ENCODE peak calls at places on chromosome 5, in four cellular contexts. M is endothelial cell of umbilical vein, S is K562, V is GM23248. B is an unnamed sample.

GRCh38 chr5:14628346-14628745 is 36.2 kb upstream of the OTULIN start:
- DNase-seq in M (peak), S (peak), V (peak), B (peak)

GRCh38 chr5:39495294-39495693 is 70.5 kb upstream of the DAB2 start:
- DNase-seq in M (peak), S (no peak), V (no peak), B (no peak)

GRCh38 chr5:142977363-142978051 is 207.3 kb downstream of the ARHGAP26 start:
- DNase-seq in M (peak), S (no peak), V (peak), B (no peak)

GRCh38 chr5:123036391-123037103 is at the start of gene PPIC:
- DNase-seq in M (peak), S (peak), V (peak), B (peak)

GRCh38 chr5:160209917-160210316 is 19.4 kb upstream of the FABP6 start:
- DNase-seq in M (no peak), S (no peak), V (no peak), B (no peak)

GRCh38 chr5:75734913-75735789 is 17.9 kb upstream of the POC5 start:
- DNase-seq in M (no peak), S (peak), V (peak), B (peak)

GRCh38 chr5:73605223-73606087 is 20.5 kb upstream of the ARHGEF28 start:
- DNase-seq in M (peak), S (no peak), V (peak), B (no peak)

GRCh38 chr5:165877475-165877874 is 2372.1 kb downstream of the MAT2B start:
- DNase-seq in M (no peak), S (no peak), V (no peak), B (peak)

GRCh38 chr5:150291388-150292385 is 2.1 kb upstream of the CAMK2A start:
- DNase-seq in M (no peak), S (no peak), V (no peak), B (no peak)

GRCh38 chr5:39014544-39014943 is 59.7 kb downstream of the RICTOR start:
- DNase-seq in M (no peak), S (no peak), V (peak), B (no peak)

GRCh38 chr5:83450840-83451239 is 20.7 kb upstream of the VCAN start:
- DNase-seq in M (no peak), S (no peak), V (no peak), B (no peak)

GRCh38 chr5:4542145-4542778 is 597.9 kb upstream of the ADAMTS16 start:
- DNase-seq in M (no peak), S (no peak), V (no peak), B (no peak)

GRCh38 chr5:42985129-42986037 is 54.7 kb downstream of the ANXA2R start:
- DNase-seq in M (peak), S (no peak), V (peak), B (no peak)

GRCh38 chr5:171207256-171207866 is 101.7 kb upstream of the TLX3 start:
- DNase-seq in M (peak), S (peak), V (peak), B (peak)

GRCh38 chr5:142532416-142533176 is 153.3 kb downstream of the FGF1 start:
- DNase-seq in M (no peak), S (no peak), V (no peak), B (no peak)

GRCh38 chr5:24365406-24365805 is 279.4 kb downstream of the CDH10 start:
- DNase-seq in M (no peak), S (no peak), V (peak), B (no peak)

GRCh38 chr5:16567365-16567764 is 49.4 kb downstream of the RETREG1 start:
- DNase-seq in M (no peak), S (no peak), V (no peak), B (no peak)

GRCh38 chr5:160507181-160507811 is 85.6 kb downstream of the PTTG1 start:
- DNase-seq in M (no peak), S (no peak), V (peak), B (no peak)

GRCh38 chr5:164013077-164013670 is 507.8 kb downstream of the MAT2B start:
- DNase-seq in M (peak), S (peak), V (peak), B (peak)

GRCh38 chr5:170769898-170770416 is 13.6 kb upstream of the GABRP start:
- DNase-seq in M (no peak), S (peak), V (no peak), B (no peak)

GRCh38 chr5:134794136-134794535 is 35.6 kb downstream of the DDX46 start:
- DNase-seq in M (peak), S (no peak), V (peak), B (no peak)

GRCh38 chr5:122499617-122500016 is 187.6 kb downstream of the SNCAIP start:
- DNase-seq in M (no peak), S (no peak), V (no peak), B (no peak)

GRCh38 chr5:174806729-174807128 is 82.3 kb downstream of the MSX2 start:
- DNase-seq in M (no peak), S (no peak), V (no peak), B (peak)

GRCh38 chr5:174816858-174817257 is 92.5 kb downstream of the MSX2 start:
- DNase-seq in M (no peak), S (peak), V (peak), B (no peak)

GRCh38 chr5:174810796-174811195 is 86.4 kb downstream of the MSX2 start:
- DNase-seq in M (no peak), S (no peak), V (no peak), B (no peak)

DNA sequence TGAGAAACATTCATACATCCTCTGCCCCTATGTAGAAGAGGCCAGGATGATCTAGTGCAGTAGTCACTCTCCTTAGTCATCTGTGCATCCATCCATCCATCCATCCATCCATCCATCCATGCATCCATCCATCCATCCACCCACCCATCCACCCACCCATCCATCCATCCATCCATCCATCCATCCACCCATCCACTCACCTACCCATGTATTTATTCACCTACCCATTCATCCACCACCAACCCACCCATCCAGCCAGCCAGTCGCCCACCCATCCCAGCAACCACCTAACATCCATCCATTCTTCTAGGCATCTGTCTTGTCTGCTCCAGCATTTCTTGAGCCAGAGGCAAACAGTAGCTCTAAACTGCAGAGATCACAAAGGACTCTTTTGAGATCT is 87.1 kb downstream of the MSX2 start:
- DNase-seq in M (no peak), S (no peak), V (no peak), B (no peak)
- TF ChIP-seq EZH2 in M (no peak), S (no peak), V (no peak), B (no peak)

GRCh38 chr5:96566775-96567174 is 95.4 kb upstream of the CAST start:
- DNase-seq in M (no peak), S (no peak), V (no peak), B (peak)
- H3K9ac ChIP-seq in M (peak), S (no peak), V (peak), B (no peak)

GRCh38 chr5:34536699-34537098 is 119.4 kb upstream of the RAI14 start:
- DNase-seq in M (no peak), S (no peak), V (no peak), B (no peak)

GRCh38 chr5:34534237-34535108 is 121.7 kb upstream of the RAI14 start:
- DNase-seq in M (peak), S (no peak), V (peak), B (peak)

GRCh38 chr5:34538026-34538672 is 118.0 kb upstream of the RAI14 start:
- DNase-seq in M (no peak), S (peak), V (peak), B (peak)

GRCh38 chr5:34535433-34535832 is 120.7 kb upstream of the RAI14 start:
- DNase-seq in M (no peak), S (no peak), V (peak), B (no peak)

DNA sequence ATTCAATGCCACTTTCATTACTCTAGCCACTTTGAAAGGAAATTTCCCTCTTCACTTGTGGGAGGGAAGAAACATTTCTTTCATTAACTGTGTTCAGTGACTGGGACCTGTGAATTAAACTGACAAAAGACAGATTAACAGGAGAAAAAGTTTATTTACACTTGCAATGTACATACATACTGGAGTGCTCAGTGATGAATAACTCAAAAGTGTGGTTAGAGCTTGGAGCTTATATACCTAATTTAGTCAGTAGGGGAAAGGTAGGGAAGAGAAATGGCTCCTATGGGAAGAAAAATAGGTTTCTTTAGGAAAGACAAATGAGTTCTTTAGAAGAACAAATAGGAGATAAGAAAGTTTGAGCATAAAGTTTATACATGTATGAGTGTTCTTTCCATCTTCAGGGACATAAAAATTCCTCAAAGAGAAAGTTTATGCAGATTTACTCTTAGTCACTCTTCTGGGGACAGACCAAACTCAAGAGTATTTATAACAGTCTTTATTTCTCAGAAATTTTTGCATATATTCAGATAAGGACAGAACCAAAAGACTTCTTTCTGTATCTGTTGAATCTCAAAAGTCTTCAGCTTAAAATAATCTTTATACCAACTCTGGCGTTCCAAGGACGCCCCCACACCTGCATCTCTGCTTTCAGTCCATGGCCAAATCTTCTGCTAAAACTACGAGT is 120.0 kb upstream of the RAI14 start:
- DNase-seq in M (no peak), S (no peak), V (peak), B (no peak)
- H3K4me3 ChIP-seq in M (no peak), S (no peak), V (no peak), B (no peak)

DNA sequence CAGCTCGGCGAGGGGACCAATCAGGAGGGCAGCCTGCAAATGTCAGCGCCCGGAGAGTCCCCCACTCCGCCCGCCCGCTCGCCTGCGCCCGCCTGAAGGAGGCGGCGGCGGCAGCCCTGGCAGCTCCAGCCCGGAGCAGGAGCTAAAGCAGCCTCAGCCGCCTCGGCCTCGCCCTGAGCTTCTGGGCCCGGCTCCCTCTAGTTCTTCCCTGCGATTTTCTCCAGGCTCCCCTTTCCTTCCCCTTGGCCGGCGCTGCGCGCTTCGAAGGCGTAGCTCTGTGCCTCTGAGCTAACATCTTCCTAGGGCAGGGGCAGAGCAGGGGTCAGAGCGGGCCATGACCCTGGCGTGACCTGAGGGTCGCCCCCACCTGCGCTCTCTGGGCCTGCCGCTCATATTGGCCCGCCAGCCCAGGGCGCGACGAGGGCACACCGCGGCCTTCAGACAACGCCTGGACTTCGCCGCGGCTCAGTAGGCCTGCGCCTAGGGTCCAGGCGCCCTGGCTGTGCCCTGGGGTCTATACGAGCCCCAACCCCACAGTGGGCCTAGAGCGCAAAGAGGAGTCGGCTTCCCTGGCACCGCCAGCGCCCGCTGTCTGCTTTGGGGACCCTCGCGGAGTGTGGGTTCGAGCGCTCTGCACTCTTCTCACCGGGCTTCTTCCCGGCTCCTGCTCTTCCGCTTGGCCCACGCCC is 394 bp upstream of the OTP start:
- DNase-seq in M (no peak), S (no peak), V (peak), B (no peak)
- TF ChIP-seq EZH2 in M (peak), S (no peak), V (no peak), B (no peak)

DNA sequence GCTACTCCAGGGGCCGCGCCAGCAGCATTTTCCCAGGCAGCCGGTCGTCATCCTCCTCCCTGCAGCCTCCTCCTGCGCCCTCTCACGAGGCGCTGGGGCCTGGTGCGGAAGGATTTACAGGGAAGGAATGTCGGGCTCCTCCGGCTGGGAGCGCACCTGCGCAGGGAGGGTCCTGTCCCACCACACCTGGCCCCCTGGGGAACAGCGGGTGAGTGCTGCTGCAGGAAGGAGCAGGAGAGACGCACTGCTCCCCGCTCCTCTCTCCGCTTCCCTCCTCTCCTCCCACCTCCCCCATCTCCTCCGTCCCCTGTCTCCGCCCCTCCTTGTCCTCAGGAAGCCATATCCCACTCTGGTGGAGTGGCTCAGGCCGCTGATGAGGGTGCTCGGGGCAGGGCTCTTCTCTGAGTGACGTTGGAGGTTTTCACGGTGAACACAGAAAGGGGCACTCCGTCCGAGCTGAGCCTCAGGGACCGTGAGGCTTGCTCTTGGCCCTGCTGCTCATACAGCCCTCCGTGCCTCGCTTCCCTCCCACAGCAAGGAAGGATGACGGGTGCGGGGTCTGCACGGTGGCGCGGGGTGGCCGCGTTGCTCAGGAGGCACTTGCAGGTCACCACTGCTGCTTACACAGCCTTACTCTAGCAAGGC is 31.3 kb downstream of the IRX4 start:
- DNase-seq in M (no peak), S (no peak), V (no peak), B (no peak)
- H3K9ac ChIP-seq in M (no peak), S (no peak), V (no peak), B (no peak)

GRCh38 chr5:50968296-50969206 is 302.1 kb downstream of the PARP8 start:
- DNase-seq in M (no peak), S (no peak), V (peak), B (no peak)
- H3K4me3 ChIP-seq in M (no peak), S (no peak), V (peak), B (peak)

DNA sequence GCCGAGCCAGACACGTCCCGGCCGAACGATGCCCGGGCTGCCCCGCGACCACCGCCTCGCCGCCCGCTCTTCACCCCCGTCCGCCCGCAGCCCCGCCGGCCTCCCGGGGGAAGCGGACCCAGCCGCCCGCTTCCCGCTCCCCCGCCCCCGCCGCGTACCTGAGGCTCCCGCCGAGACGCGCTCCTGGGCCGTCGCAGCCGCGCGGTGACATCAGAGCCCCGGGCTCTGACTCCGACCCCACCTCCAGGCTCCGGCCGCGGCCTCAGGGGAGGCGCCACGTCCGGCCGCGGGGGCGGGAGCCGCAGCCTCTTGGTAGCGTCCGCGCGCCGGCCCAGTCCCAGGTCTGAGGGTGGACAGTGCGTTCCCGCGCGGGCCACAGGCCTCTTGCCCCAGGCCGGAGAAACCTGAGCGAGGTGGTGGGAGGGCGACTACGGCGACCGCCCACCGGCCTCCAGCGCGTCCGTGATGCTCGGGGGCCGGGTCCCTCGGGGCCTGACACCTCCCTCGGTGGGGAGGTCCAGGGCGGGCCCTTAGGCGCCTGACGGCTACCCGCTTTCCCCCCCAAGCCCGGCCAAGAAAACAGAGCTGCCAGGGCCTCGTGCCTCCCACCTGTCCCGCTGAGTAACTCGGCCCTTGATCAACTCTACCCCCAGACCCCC is at the start of gene SHROOM1:
- DNase-seq in M (peak), S (peak), V (peak), B (peak)
- TF ChIP-seq EZH2 in M (no peak), S (no peak), V (no peak), B (no peak)

GRCh38 chr5:66306844-66307315 is 162.8 kb downstream of the SREK1 start:
- DNase-seq in M (peak), S (no peak), V (no peak), B (no peak)
- H3K9ac ChIP-seq in M (no peak), S (no peak), V (no peak), B (no peak)